ENCODE peak calls at places on chromosomes 3 and 15, in seven cellular contexts. R, W, V, X, H, P and G are unnamed samples.

GRCh38 chr3:37808656-37809055 is 53.0 kb upstream of the CTDSPL start:
- DNase-seq in R (no peak), W (no peak), V (no peak), X (no peak), H (no peak), P (no peak), G (no peak)

GRCh38 chr3:165336786-165337185 is 140.6 kb upstream of the SLITRK3 start:
- DNase-seq in R (no peak), W (no peak), V (no peak), X (no peak), H (no peak), P (no peak), G (no peak)

GRCh38 chr3:135929670-135930069 is 35.9 kb upstream of the PPP2R3A start:
- DNase-seq in R (no peak), W (no peak), V (peak; percentile 38), X (peak; percentile 15), H (no peak), P (no peak), G (no peak)

GRCh38 chr3:193498195-193498594 is 56.5 kb downstream of the ATP13A4 start:
- DNase-seq in R (no peak), W (no peak), V (no peak), X (no peak), H (no peak), P (no peak), G (no peak)

GRCh38 chr3:60660026-60660425 is 591.2 kb downstream of the FHIT start:
- DNase-seq in R (no peak), W (no peak), V (no peak), X (no peak), H (no peak), P (no peak), G (no peak)

GRCh38 chr3:177294221-177294620 is 96.9 kb upstream of the TBL1XR1 start:
- DNase-seq in R (no peak), W (no peak), V (peak; percentile 29), X (no peak), H (no peak), P (no peak), G (no peak)

GRCh38 chr3:65961733-65962132 is 77.0 kb downstream of the MAGI1 start:
- DNase-seq in R (no peak), W (no peak), V (no peak), X (no peak), H (no peak), P (no peak), G (no peak)

GRCh38 chr15:75620043-75620775 is 5.3 kb downstream of the SNUPN start:
- DNase-seq in R (no peak), W (no peak), V (peak; percentile 16), X (peak; percentile 22), H (no peak), P (no peak), G (no peak)

GRCh38 chr15:67915374-67916050 is 75.7 kb upstream of the RNU6-1 start:
- DNase-seq in R (peak; percentile 87), W (peak; percentile 59), V (peak; percentile 87), X (peak; percentile 77), H (no peak), P (peak; percentile 79), G (no peak)

GRCh38 chr3:48851407-48851806 is 3.7 kb upstream of the PRKAR2A start:
- DNase-seq in R (no peak), W (no peak), V (peak; percentile 59), X (no peak), H (no peak), P (no peak), G (no peak)

GRCh38 chr3:63832395-63832794 is 13.3 kb downstream of the C3orf49 start:
- DNase-seq in R (no peak), W (no peak), V (no peak), X (no peak), H (no peak), P (no peak), G (no peak)

GRCh38 chr3:165669502-165669901 is 167.7 kb downstream of the BCHE start:
- DNase-seq in R (no peak), W (no peak), V (no peak), X (no peak), H (no peak), P (no peak), G (no peak)

GRCh38 chr3:125160911-125161371 is 51.6 kb downstream of the SLC12A8 start:
- DNase-seq in R (no peak), W (no peak), V (no peak), X (no peak), H (no peak), P (no peak), G (no peak)

GRCh38 chr15:90264649-90265048 is 823 bp upstream of the NGRN start:
- DNase-seq in R (no peak), W (no peak), V (peak; percentile 17), X (peak; percentile 73), H (no peak), P (no peak), G (peak; percentile 9)

GRCh38 chr3:23810342-23811116 is 4.8 kb downstream of the UBE2E1 start:
- DNase-seq in R (peak; percentile 90), W (peak; percentile 46), V (peak; percentile 74), X (peak; percentile 66), H (peak; percentile 20), P (peak; percentile 87), G (peak; percentile 22)

GRCh38 chr3:126850370-126851085 is 132.4 kb upstream of the PLXNA1 start:
- DNase-seq in R (no peak), W (peak; percentile 46), V (peak; percentile 54), X (no peak), H (no peak), P (no peak), G (no peak)

GRCh38 chr3:39748002-39748401 is 61.4 kb upstream of the MYRIP start:
- DNase-seq in R (no peak), W (no peak), V (no peak), X (no peak), H (no peak), P (no peak), G (no peak)

GRCh38 chr15:84883916-84884781 is at the start of gene SLC28A1:
- DNase-seq in R (peak; percentile 76), W (no peak), V (peak; percentile 71), X (no peak), H (no peak), P (peak; percentile 49), G (no peak)

GRCh38 chr3:113132571-113132996 is 78.8 kb upstream of the BOC start:
- DNase-seq in R (no peak), W (no peak), V (no peak), X (no peak), H (no peak), P (no peak), G (no peak)

DNA sequence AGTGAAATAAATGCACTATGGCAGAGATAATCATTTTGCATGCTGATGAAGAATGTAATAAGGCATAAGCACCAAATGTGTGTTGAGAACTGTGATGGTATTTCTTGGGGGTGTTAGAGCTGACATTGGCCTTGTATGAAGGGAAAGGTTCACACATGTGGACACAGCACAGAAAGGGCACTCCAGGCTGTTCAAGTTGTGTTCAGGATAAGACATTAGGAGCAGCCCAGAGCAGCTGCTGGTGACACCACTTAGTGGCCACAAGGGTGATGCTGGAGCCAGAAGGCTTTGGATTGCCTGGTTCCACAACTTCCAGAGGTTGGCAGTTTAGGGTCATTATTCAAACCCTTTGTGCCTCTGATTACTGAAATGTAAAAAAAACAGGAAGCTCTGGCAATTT is 155.4 kb downstream of the GOLGA6L6 start:
- DNase-seq in R (no peak), W (no peak), V (no peak), X (no peak), H (no peak), P (peak; percentile 20), G (no peak)
- H3K9me3 ChIP-seq in R (no peaks in the 10 kb centered on the region), W (peaks cover 24% of the 10 kb centered on the region), V (peaks cover 33% of the 10 kb centered on the region), X (peaks cover 5% of the 10 kb centered on the region), H (peaks cover 19% of the 10 kb centered on the region), P (peaks cover 29% of the 10 kb centered on the region), G (no peaks in the 10 kb centered on the region)

GRCh38 chr3:46565113-46565490 is 1.0 kb downstream of the LRRC2 start:
- DNase-seq in R (no peak), W (no peak), V (no peak), X (no peak), H (no peak), P (no peak), G (no peak)

GRCh38 chr3:46561951-46562350 is 4.2 kb downstream of the LRRC2 start:
- DNase-seq in R (no peak), W (no peak), V (no peak), X (no peak), H (no peak), P (no peak), G (no peak)

GRCh38 chr3:46565607-46566039 is 479 bp downstream of the LRRC2 start:
- DNase-seq in R (no peak), W (no peak), V (peak; percentile 31), X (no peak), H (no peak), P (no peak), G (no peak)

GRCh38 chr3:46564190-46565112 is 1.7 kb downstream of the LRRC2 start:
- DNase-seq in R (no peak), W (no peak), V (no peak), X (no peak), H (no peak), P (no peak), G (no peak)

GRCh38 chr3:46566040-46566631 is at the start of gene LRRC2:
- DNase-seq in R (no peak), W (no peak), V (peak; percentile 68), X (peak; percentile 42), H (no peak), P (peak; percentile 72), G (no peak)
- H3K27ac ChIP-seq in R (no peak within 1 kb of the TSS), W (no peak within 1 kb of the TSS), V (no peak within 1 kb of the TSS), X (peak within 1 kb of the TSS; percentile 65), H (no peak within 1 kb of the TSS), P (no peak within 1 kb of the TSS), G (no peak within 1 kb of the TSS)

GRCh38 chr3:33704891-33705290 is 13.2 kb downstream of the CLASP2 start:
- DNase-seq in R (no peak), W (no peak), V (no peak), X (no peak), H (no peak), P (no peak), G (no peak)
- H3K9me3 ChIP-seq in R (peaks cover 1% of the 10 kb centered on the region), W (no peaks in the 10 kb centered on the region), V (peaks cover 12% of the 10 kb centered on the region), X (peaks cover 7% of the 10 kb centered on the region), H (peaks cover 11% of the 10 kb centered on the region), P (peaks cover 28% of the 10 kb centered on the region), G (no peaks in the 10 kb centered on the region)

GRCh38 chr3:50158747-50159146 is 3.6 kb downstream of the SEMA3F start:
- DNase-seq in R (no peak), W (no peak), V (no peak), X (no peak), H (no peak), P (no peak), G (no peak)
- H3K27ac ChIP-seq in R (no peak overlapping the region), W (peak overlapping the region; percentile 78), V (no peak overlapping the region), X (no peak overlapping the region), H (no peak overlapping the region), P (peak overlapping the region; percentile 57), G (no peak overlapping the region)

DNA sequence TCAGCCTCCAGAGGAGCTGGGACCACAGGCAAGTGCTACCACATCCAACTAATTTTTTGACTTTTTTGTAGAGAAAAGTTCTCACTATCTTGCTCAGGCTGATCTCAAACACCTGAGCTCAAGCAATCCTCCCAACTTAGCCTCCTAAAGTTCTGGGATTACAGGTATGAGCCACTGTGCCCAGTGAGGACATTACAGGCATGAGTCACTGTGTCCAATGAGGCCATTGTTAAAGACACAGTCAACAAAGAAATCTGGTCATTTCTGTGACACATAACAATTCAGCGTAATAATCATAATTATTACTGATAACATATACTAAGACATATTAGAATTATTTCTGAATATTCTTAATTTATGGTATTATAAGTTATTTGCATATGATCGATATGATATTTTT is 463.4 kb upstream of the NDN start:
- DNase-seq in R (no peak), W (no peak), V (no peak), X (no peak), H (no peak), P (no peak), G (no peak)
- H3K9me3 ChIP-seq in R (no peaks in the 10 kb centered on the region), W (no peaks in the 10 kb centered on the region), V (no peaks in the 10 kb centered on the region), X (no peaks in the 10 kb centered on the region), H (peaks cover 4% of the 10 kb centered on the region), P (no peaks in the 10 kb centered on the region), G (no peaks in the 10 kb centered on the region)

GRCh38 chr3:18443670-18444596 is 18.8 kb upstream of the SATB1 start:
- DNase-seq in R (peak; percentile 81), W (no peak), V (peak; percentile 38), X (peak; percentile 31), H (no peak), P (peak; percentile 84), G (peak; percentile 1)
- H3K27ac ChIP-seq in R (no peak overlapping the region), W (peak overlapping the region; percentile 47), V (no peak overlapping the region), X (peak overlapping the region; percentile 80), H (peak overlapping the region; percentile 68), P (peak overlapping the region; percentile 48), G (peak overlapping the region; percentile 88)